ENCODE peak calls at places on chromosomes 12 and 14, in four cellular contexts. W is Right ventricle myocardium superior, Q is T47D, A is RCC 7860. C is an unnamed sample.

GRCh38 chr12:22299294-22299912 is 35.1 kb downstream of the ST8SIA1 start:
- DNase-seq in Q (no peak), W (no peak), A (no peak), C (no peak)

GRCh38 chr14:72247896-72248295 is 315.7 kb downstream of the RGS6 start:
- DNase-seq in Q (no peak), A (no peak), W (no peak), C (no peak)

GRCh38 chr14:88452231-88452630 is 66.8 kb downstream of the SPATA7 start:
- DNase-seq in A (no peak), Q (no peak), W (no peak), C (no peak)

GRCh38 chr14:53509845-53510244 is 356.7 kb upstream of the DDHD1 start:
- DNase-seq in Q (no peak), A (no peak), W (no peak), C (no peak)

GRCh38 chr12:46891306-46891705 is 65.5 kb upstream of the SLC38A4 start:
- DNase-seq in W (no peak), A (no peak), Q (no peak), C (no peak)

GRCh38 chr14:32426596-32427408 is 97.7 kb downstream of the AKAP6 start:
- DNase-seq in A (no peak), Q (no peak), W (no peak), C (no peak)

GRCh38 chr14:21073921-21074320 is 3.8 kb downstream of the ARHGEF40 start:
- DNase-seq in Q (no peak), A (no peak), W (no peak), C (no peak)

GRCh38 chr12:5031958-5032357 is 11.7 kb upstream of the KCNA5 start:
- DNase-seq in W (no peak), A (no peak), Q (no peak), C (no peak)

GRCh38 chr14:56333361-56334279 is 215.4 kb downstream of the PELI2 start:
- DNase-seq in Q (no peak), W (no peak), A (peak; percentile 4), C (no peak)

GRCh38 chr12:2336409-2336829 is 283.6 kb downstream of the CACNA1C start:
- DNase-seq in W (no peak), A (peak; percentile 84), Q (no peak), C (no peak)

GRCh38 chr12:86600664-86601231 is 344.6 kb upstream of the MGAT4C start:
- DNase-seq in A (no peak), Q (no peak), W (peak; percentile 33), C (no peak)

GRCh38 chr14:103204852-103205540 is 81.7 kb downstream of the TNFAIP2 start:
- DNase-seq in Q (no peak), A (no peak), W (no peak), C (no peak)

GRCh38 chr12:106139422-106140141 is 828 bp upstream of the NUAK1 start:
- DNase-seq in Q (peak; percentile 68), A (peak; percentile 72), W (peak; percentile 85), C (peak; percentile 18)

GRCh38 chr12:104464899-104465298 is 8.2 kb downstream of the CHST11 start:
- DNase-seq in Q (no peak), A (no peak), W (no peak), C (no peak)

GRCh38 chr12:124732275-124733075 is 131.2 kb downstream of the SCARB1 start:
- DNase-seq in W (no peak), Q (no peak), A (no peak), C (no peak)

GRCh38 chr12:85866929-85867776 is 6.9 kb upstream of the NTS start:
- DNase-seq in Q (peak; percentile 44), A (peak; percentile 18), W (no peak), C (peak; percentile 16)

GRCh38 chr12:6635856-6636521 is at the start of gene LPAR5:
- DNase-seq in A (peak; percentile 31), W (no peak), Q (no peak), C (peak; percentile 36)

GRCh38 chr12:51128905-51129304 is 44.0 kb downstream of the TFCP2 start:
- DNase-seq in Q (no peak), W (no peak), A (no peak), C (no peak)

GRCh38 chr12:130070017-130070653 is 92.1 kb upstream of the FZD10 start:
- DNase-seq in W (no peak), Q (no peak), A (no peak), C (no peak)